ENCODE peak calls at places on chromosomes 12 and 14, in four cellular contexts. J, W, D and U are unnamed samples.

GRCh38 chr12:127619869-127620769 is 646.9 kb upstream of the TMEM132C start:
- DNase-seq in W (no peak), D (no peak), J (no peak), U (no peak)

GRCh38 chr14:32683679-32684078 is 255.0 kb upstream of the NPAS3 start:
- DNase-seq in W (no peak), J (no peak), D (no peak), U (no peak)

GRCh38 chr12:108240027-108240785 is 98.9 kb downstream of the CMKLR1 start:
- DNase-seq in D (peak; percentile 12), W (no peak), J (no peak), U (peak; percentile 28)

GRCh38 chr14:90483117-90483516 is 86.3 kb downstream of the CALM1 start:
- DNase-seq in W (no peak), J (no peak), D (no peak), U (no peak)

GRCh38 chr12:105960319-105961076 is 178.3 kb downstream of the NUAK1 start:
- DNase-seq in W (no peak), D (no peak), J (no peak), U (no peak)

GRCh38 chr12:61095131-61095530 is 1165.1 kb upstream of the USP15 start:
- DNase-seq in W (no peak), D (no peak), J (no peak), U (no peak)

GRCh38 chr14:94027566-94028449 is 1.7 kb downstream of the OTUB2 start:
- DNase-seq in W (no peak), D (no peak), J (no peak), U (no peak)

GRCh38 chr12:106733660-106734059 is 40.8 kb upstream of the RIC8B start:
- DNase-seq in J (no peak), D (no peak), W (no peak), U (no peak)

GRCh38 chr12:13383379-13383778 is 186.9 kb downstream of the EMP1 start:
- DNase-seq in W (no peak), J (no peak), D (no peak), U (no peak)

GRCh38 chr12:103334447-103334846 is 161.3 kb downstream of the C12orf42 start:
- DNase-seq in J (no peak), W (no peak), D (no peak), U (no peak)

GRCh38 chr12:22755629-22756028 is 130.7 kb downstream of the ETNK1 start:
- DNase-seq in W (no peak), J (no peak), D (no peak), U (no peak)

GRCh38 chr12:96711364-96711763 is 195.7 kb upstream of the NEDD1 start:
- DNase-seq in W (no peak), D (no peak), J (no peak), U (no peak)

GRCh38 chr14:103624860-103625259 is 4.2 kb upstream of the KLC1 start:
- DNase-seq in W (no peak), D (no peak), J (peak; percentile 46), U (no peak)

GRCh38 chr12:87935216-87935615 is 94.0 kb downstream of the C12orf50 start:
- DNase-seq in J (no peak), D (no peak), W (no peak), U (no peak)

GRCh38 chr12:87511371-87511770 is 517.8 kb downstream of the C12orf50 start:
- DNase-seq in W (no peak), D (no peak), J (no peak), U (no peak)

GRCh38 chr14:66076166-66076565 is 410.0 kb upstream of the CCDC196 start:
- DNase-seq in J (no peak), D (no peak), W (no peak), U (no peak)

DNA sequence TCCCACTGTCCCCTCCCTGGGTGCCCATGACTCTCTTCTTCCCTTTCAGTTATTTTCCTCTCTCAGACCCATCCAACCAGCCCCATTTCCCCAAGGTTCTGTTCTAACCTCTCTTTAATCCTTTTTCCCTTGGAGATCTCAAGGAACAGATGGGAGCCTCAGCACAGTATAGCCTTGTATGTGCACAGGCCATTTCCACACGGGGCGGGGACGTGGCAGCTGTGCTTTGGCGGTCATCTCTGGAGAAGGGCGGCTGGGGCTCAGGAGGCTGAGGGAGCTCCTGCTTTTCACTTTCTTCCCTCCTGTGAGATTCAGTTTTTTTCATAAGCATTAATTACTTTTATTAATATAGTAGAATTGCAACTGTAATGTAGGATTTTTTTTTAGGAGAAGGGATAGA is 212.2 kb downstream of the ZFP36L1 start:
- DNase-seq in W (no peak), J (no peak), D (no peak), U (no peak)
- TF ChIP-seq CBFB in W (no peak), J (no peak), D (no peak), U (no peak)

GRCh38 chr14:96280104-96280503 is 24.1 kb downstream of the BDKRB1 start:
- DNase-seq in D (no peak), W (no peak), J (no peak), U (no peak)
- TF ChIP-seq CBFB in D (no peak), W (no peak), J (no peak), U (no peak)

DNA sequence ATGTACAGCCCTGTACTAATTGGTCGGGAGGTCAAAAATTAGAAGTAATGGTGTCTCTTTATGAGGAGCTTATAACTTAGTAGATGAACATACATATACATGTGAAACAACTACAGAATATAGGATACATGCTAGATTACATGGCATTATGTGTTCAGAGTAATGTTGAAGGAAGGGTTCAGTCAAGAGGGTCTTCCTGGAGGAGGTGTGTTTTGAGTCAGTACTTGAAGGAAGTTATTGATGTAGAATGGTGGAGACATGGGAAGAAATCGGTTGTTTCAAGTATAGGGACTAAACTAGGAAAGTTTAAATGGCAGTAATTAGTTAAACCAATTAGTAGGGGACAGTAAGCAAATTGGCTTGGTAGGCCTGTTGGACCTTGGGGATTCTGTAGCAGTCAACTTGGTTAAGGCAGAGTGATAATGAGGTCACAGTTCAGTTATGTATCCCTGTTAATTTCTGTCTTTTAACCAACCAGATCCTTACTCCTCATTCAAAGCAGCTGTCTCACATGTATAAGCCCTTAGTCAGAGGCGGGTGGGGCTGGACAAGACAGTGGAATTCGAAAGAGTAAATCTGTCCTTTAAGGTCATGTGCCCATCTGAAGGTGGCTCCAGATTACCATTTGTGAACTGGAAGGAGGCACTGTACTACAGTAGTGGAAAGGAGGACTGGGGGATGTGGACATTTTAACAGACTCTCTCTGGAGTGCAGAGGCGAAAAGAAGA is 3.5 kb upstream of the ANKRD52 start:
- DNase-seq in J (no peak), W (no peak), D (no peak), U (no peak)
- TF ChIP-seq CBFB in J (no peak), W (no peak), D (no peak), U (no peak)

DNA sequence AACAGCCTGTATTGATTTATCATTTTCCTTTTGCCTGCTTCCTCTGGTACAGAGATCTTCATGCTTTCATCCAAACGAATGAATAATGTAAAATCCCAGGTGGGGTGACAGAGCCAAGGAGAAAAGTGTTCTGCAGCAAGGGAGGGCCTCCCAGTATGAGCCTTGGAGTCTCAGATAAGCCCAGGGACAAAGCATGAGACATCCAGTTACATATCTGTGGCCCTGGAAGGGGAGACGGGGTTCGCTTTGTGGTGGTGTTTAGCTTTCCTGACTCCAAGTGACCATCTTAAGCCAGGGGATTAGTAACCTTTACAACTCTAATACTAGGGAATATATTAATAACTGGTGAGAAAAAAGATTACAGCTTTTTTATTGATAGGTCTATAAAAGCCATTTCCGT is 177.1 kb downstream of the ETV6 start:
- DNase-seq in D (no peak), J (no peak), W (no peak), U (no peak)
- TF ChIP-seq CBFB in D (no peak), J (no peak), W (no peak), U (no peak)

GRCh38 chr14:104970231-104971068 is 7.7 kb downstream of the AHNAK2 start:
- DNase-seq in J (no peak), D (peak; percentile 34), W (no peak), U (no peak)
- TF ChIP-seq CBFB in J (no peak), D (no peak), W (no peak), U (no peak)

GRCh38 chr12:124334976-124335375 is 40.1 kb downstream of the RFLNA start:
- DNase-seq in W (no peak), D (no peak), J (no peak), U (no peak)
- TF ChIP-seq CBFB in W (no peak), D (no peak), J (no peak), U (no peak)

DNA sequence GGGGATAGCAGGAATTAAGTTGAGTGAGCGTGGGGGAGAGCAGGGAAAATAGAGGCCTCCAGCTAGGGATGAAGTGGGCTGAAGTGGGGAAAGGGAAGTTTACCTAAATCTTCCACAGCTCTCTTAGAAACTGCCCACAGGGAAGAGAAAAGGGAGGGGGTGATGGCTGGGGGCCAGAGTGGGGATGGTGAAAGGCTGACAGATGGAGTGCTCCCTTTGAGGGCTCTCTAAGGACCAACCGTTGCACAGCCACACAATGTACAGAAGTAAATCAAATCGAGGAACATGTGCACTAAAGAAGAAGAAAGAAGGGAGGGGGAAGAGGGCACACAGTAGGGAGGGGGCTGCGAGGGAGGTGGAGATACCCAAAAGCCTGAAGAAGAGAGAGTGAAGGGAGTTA is 10.6 kb upstream of the NEUROD4 start:
- DNase-seq in D (no peak), J (no peak), W (no peak), U (no peak)
- TF ChIP-seq CBFB in D (no peak), J (no peak), W (no peak), U (no peak)

GRCh38 chr14:88793259-88793625 is 489 bp upstream of the EML5 start:
- DNase-seq in W (no peak), J (no peak), D (no peak), U (no peak)
- TF ChIP-seq CBFB in W (no peak), J (no peak), D (no peak), U (no peak)

GRCh38 chr14:35289623-35290022 is 2.6 kb upstream of the PSMA6 start:
- DNase-seq in J (no peak), W (no peak), D (no peak), U (no peak)

GRCh38 chr14:35285168-35285990 is 6.8 kb upstream of the PSMA6 start:
- DNase-seq in D (no peak), W (peak; percentile 95), J (no peak), U (no peak)

GRCh38 chr14:35285991-35286564 is 6.1 kb upstream of the PSMA6 start:
- DNase-seq in J (no peak), D (no peak), W (no peak), U (no peak)

GRCh38 chr14:35287481-35288013 is 4.6 kb upstream of the PSMA6 start:
- DNase-seq in J (no peak), W (peak; percentile 55), D (no peak), U (no peak)

DNA sequence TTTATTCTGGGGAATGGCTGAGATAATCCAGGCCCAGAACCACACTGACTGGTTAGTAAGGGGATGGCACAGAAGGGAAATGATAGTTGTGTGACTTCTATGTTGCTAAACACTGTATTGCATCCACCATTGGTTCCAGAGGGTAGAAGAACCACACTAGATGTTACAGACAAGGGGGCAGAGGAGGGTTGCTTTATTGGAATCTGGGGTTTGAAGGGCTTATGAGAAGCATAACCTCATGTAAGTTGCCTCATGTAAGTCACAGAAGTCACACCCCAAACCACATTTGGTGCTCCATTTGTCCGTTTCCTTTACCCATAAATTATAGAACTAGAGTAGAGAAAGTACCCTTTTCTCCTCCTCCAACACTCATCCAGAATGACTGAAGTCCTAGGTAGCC is 5.5 kb upstream of the PSMA6 start:
- DNase-seq in J (no peak), D (no peak), W (no peak), U (no peak)
- TF ChIP-seq CBFB in J (no peak), D (no peak), W (no peak), U (no peak)

GRCh38 chr14:61573748-61574513 is 121.4 kb upstream of the HIF1A start:
- DNase-seq in W (no peak), J (no peak), D (no peak), U (no peak)
- TF ChIP-seq CBFB in W (no peak), J (no peak), D (no peak), U (no peak)